ENCODE peak calls at places on chromosome 4, in ten cellular contexts. F is fibroblast of lung; C is HuH-7; J is AG08395; O is neuronal stem cell; K is CD8-positive, alpha-beta memory T cell; L is islet precursor cell; I is hypothalamus; D is epithelial cell of esophagus; G is ELR. U is an unnamed sample.

GRCh38 chr4:90183254-90183653 is 56.1 kb downstream of the CCSER1 start:
- DNase-seq in C (no peak), G (no peak), O (no peak), D (no peak), K (no peak), F (no peak), L (no peak), I (no peak), J (no peak), U (no peak)

GRCh38 chr4:148542922-148543623 is 100.9 kb upstream of the NR3C2 start:
- DNase-seq in D (peak; percentile 35), G (peak; percentile 67), I (no peak), F (peak; percentile 12), K (no peak), O (no peak), L (no peak), J (no peak), C (no peak), U (no peak)

GRCh38 chr4:5979981-5980380 is 38.2 kb downstream of the C4orf50 start:
- DNase-seq in F (peak; percentile 6), J (no peak), K (no peak), G (peak; percentile 18), O (peak; percentile 37), D (no peak), C (peak; percentile 22), L (peak; percentile 89), I (no peak), U (no peak)

GRCh38 chr4:95190751-95191436 is 357.9 kb downstream of the UNC5C start:
- DNase-seq in I (no peak), K (no peak), L (peak; percentile 95), C (no peak), O (peak; percentile 82), G (no peak), F (peak; percentile 20), D (peak; percentile 27), J (no peak), U (no peak)

GRCh38 chr4:179692251-179692650 is 2250.0 kb upstream of the AGA start:
- DNase-seq in J (no peak), G (peak; percentile 63), K (no peak), I (no peak), C (no peak), L (no peak), D (no peak), F (peak; percentile 39), O (no peak), U (no peak)

GRCh38 chr4:111776546-111776945 is 368.7 kb upstream of the FAM241A start:
- DNase-seq in O (no peak), F (peak; percentile 47), J (peak; percentile 27), G (peak; percentile 71), K (no peak), I (no peak), C (no peak), D (no peak), L (no peak), U (no peak)

GRCh38 chr4:122921971-122922876 is at the start of gene NUDT6:
- DNase-seq in O (peak; percentile 60), I (peak; percentile 53), L (peak; percentile 83), K (peak; percentile 12), C (peak; percentile 41), G (peak; percentile 72), F (peak; percentile 66), D (peak; percentile 70), J (peak; percentile 62), U (peak; percentile 71)

GRCh38 chr4:78584863-78585576 is 33.5 kb downstream of the ANXA3 start:
- DNase-seq in F (no peak), C (no peak), O (no peak), J (no peak), G (peak; percentile 33), D (peak; percentile 60), I (no peak), L (no peak), K (no peak), U (no peak)

U was measured in right atrium auricular region.